ENCODE peak calls at places on chromosomes 13 and 19, in nine cellular contexts. C is GM13977; R is fibroblast of the aortic adventitia; Q is chondrocyte; P is astrocyte of the spinal cord; H is CD8-positive, alpha-beta T cell; T is cardiac muscle cell; W is GM23338; E is IMR-90. X is an unnamed sample.

GRCh38 chr19:15935167-15935702 is 906 bp upstream of the CYP4F11 start:
- DNase-seq in T (no peak), E (no peak), R (no peak), Q (no peak), C (no peak), P (no peak), W (no peak), H (no peak), X (no peak)

GRCh38 chr13:93430346-93430745 is 203.7 kb downstream of the GPC6 start:
- DNase-seq in T (no peak), H (no peak), P (no peak), Q (no peak), E (no peak), W (no peak), C (no peak), R (no peak), X (no peak)

GRCh38 chr19:44753932-44754742 is 5.6 kb downstream of the BCL3 start:
- DNase-seq in C (peak), R (peak), H (peak), Q (no peak), W (peak), E (peak), T (peak), P (peak), X (peak)

GRCh38 chr13:93922063-93922462 is 557.4 kb downstream of the DCT start:
- DNase-seq in Q (no peak), H (no peak), R (no peak), T (no peak), P (no peak), E (no peak), W (peak), C (no peak), X (no peak)

GRCh38 chr13:79593121-79593520 is 112.2 kb downstream of the NDFIP2 start:
- DNase-seq in W (no peak), R (no peak), C (no peak), P (no peak), E (no peak), H (no peak), Q (no peak), T (no peak), X (no peak)

GRCh38 chr19:54369082-54369691 is 4.5 kb upstream of the LAIR1 start:
- DNase-seq in E (no peak), C (no peak), T (no peak), W (no peak), Q (no peak), P (no peak), R (no peak), H (no peak), X (no peak)

GRCh38 chr19:55939206-55939605 is 7.1 kb upstream of the NLRP13 start:
- DNase-seq in C (no peak), R (no peak), W (no peak), P (no peak), T (no peak), E (no peak), Q (no peak), H (no peak), X (no peak)

GRCh38 chr13:32629313-32629712 is 43.1 kb downstream of the PDS5B start:
- DNase-seq in H (no peak), E (peak), P (no peak), R (no peak), Q (no peak), T (no peak), C (no peak), W (no peak), X (no peak)

GRCh38 chr13:42211704-42212103 is 60.2 kb upstream of the AKAP11 start:
- DNase-seq in T (no peak), E (peak), W (no peak), C (no peak), R (peak), H (no peak), P (peak), Q (no peak), X (no peak)

GRCh38 chr19:47124937-47125668 is 5.5 kb upstream of the SAE1 start:
- DNase-seq in R (peak), H (no peak), T (peak), C (peak), Q (no peak), E (peak), P (peak), W (peak), X (peak)

GRCh38 chr13:29454931-29455481 is 140.5 kb downstream of the SLC7A1 start:
- DNase-seq in E (peak), R (no peak), H (no peak), C (peak), Q (no peak), T (peak), W (peak), P (no peak), X (peak)

GRCh38 chr19:310141-310651 is 19.0 kb upstream of the PLPP2 start:
- DNase-seq in W (peak), R (peak), T (no peak), Q (peak), C (no peak), E (no peak), P (peak), H (no peak), X (no peak)

GRCh38 chr19:5975388-5975728 is 2.6 kb downstream of the RANBP3 start:
- DNase-seq in Q (no peak), T (no peak), R (no peak), C (no peak), W (no peak), E (no peak), P (no peak), H (no peak), X (no peak)

GRCh38 chr19:53868091-53868891 is 608 bp downstream of the MYADM start:
- DNase-seq in P (peak), Q (peak), R (peak), E (peak), H (no peak), W (peak), T (peak), C (peak), X (peak)

GRCh38 chr19:17915940-17916593 is 16.7 kb upstream of the CCDC124 start:
- DNase-seq in E (no peak), W (no peak), R (no peak), H (no peak), C (no peak), T (no peak), Q (no peak), P (no peak), X (no peak)

GRCh38 chr13:93244141-93244917 is 17.7 kb downstream of the GPC6 start:
- DNase-seq in H (no peak), P (peak), C (no peak), R (peak), W (no peak), E (peak), Q (peak), T (peak), X (no peak)

GRCh38 chr13:20460744-20461143 is 64.9 kb downstream of the CRYL1 start:
- DNase-seq in C (no peak), H (no peak), T (no peak), E (no peak), Q (no peak), W (peak), P (peak), R (no peak), X (no peak)

GRCh38 chr19:2032296-2032941 is 16.9 kb upstream of the BTBD2 start:
- DNase-seq in Q (peak), W (no peak), E (peak), P (peak), T (peak), H (no peak), R (peak), C (no peak), X (no peak)

GRCh38 chr19:11256189-11256588 is 6.1 kb downstream of the DOCK6 start:
- DNase-seq in W (no peak), R (no peak), T (peak), E (peak), Q (no peak), C (no peak), P (no peak), H (no peak), X (no peak)

GRCh38 chr13:114082849-114083645 is 49.4 kb downstream of the RASA3 start:
- DNase-seq in R (no peak), H (no peak), E (no peak), W (no peak), T (no peak), Q (peak), P (no peak), C (no peak), X (no peak)

GRCh38 chr19:1064661-1065605 is 2.0 kb upstream of the ARHGAP45 start:
- DNase-seq in C (peak), E (peak), T (peak), H (peak), W (peak), Q (no peak), P (peak), R (peak), X (peak)

GRCh38 chr13:100128373-100128772 is 39.5 kb downstream of the PCCA start:
- DNase-seq in E (peak), W (no peak), Q (no peak), P (peak), C (no peak), R (peak), H (no peak), T (no peak), X (no peak)

GRCh38 chr13:48496271-48496670 is 36.6 kb downstream of the RCBTB2 start:
- DNase-seq in P (no peak), W (no peak), H (no peak), R (no peak), C (no peak), Q (no peak), T (no peak), E (no peak), X (no peak)

GRCh38 chr19:17244618-17245534 is 843 bp downstream of the NR2F6 start:
- DNase-seq in T (no peak), C (peak), Q (no peak), R (no peak), P (no peak), E (no peak), H (no peak), W (peak), X (no peak)

GRCh38 chr19:36046443-36047050 is 7.5 kb downstream of the THAP8 start:
- DNase-seq in Q (no peak), E (no peak), T (peak), W (peak), H (no peak), P (no peak), C (no peak), R (peak), X (no peak)

GRCh38 chr13:57624565-57625435 is 6.7 kb upstream of the PCDH17 start:
- DNase-seq in Q (no peak), P (peak), E (peak), H (no peak), W (peak), R (peak), C (peak), T (peak), X (peak)

GRCh38 chr19:30781047-30781446 is 408.9 kb downstream of the ZNF536 start:
- DNase-seq in P (no peak), E (no peak), H (no peak), T (no peak), C (no peak), Q (no peak), R (no peak), W (no peak), X (no peak)

GRCh38 chr13:44591316-44591715 is 15.2 kb upstream of the TSC22D1 start:
- DNase-seq in H (no peak), T (no peak), E (no peak), R (no peak), C (no peak), Q (no peak), P (no peak), W (peak), X (no peak)

GRCh38 chr13:19153782-19154450 is 27.7 kb downstream of the TUBA3C start:
- DNase-seq in Q (no peak), R (no peak), T (no peak), P (no peak), E (no peak), H (no peak), W (no peak), C (no peak), X (peak)

GRCh38 chr13:37127706-37128241 is 22.3 kb upstream of the CSNK1A1L start:
- DNase-seq in H (no peak), W (no peak), R (peak), Q (no peak), P (peak), C (no peak), E (peak), T (peak), X (no peak)

GRCh38 chr13:113631341-113632095 is 26.5 kb downstream of the ATP4B start:
- DNase-seq in W (no peak), R (no peak), P (no peak), T (no peak), Q (peak), H (no peak), E (no peak), C (no peak), X (no peak)

GRCh38 chr13:29865934-29866333 is 15.5 kb upstream of the UBL3 start:
- DNase-seq in Q (no peak), H (no peak), E (no peak), T (no peak), P (no peak), C (no peak), W (no peak), R (no peak), X (no peak)

GRCh38 chr19:58317481-58318072 is 9.2 kb upstream of the ZSCAN22 start:
- DNase-seq in Q (no peak), H (no peak), P (peak), C (no peak), E (peak), T (peak), W (peak), R (peak), X (no peak)

GRCh38 chr19:57615346-57615745 is 1.3 kb downstream of the ZNF134 start:
- DNase-seq in W (no peak), H (no peak), P (no peak), R (no peak), Q (no peak), T (no peak), E (no peak), C (no peak), X (no peak)

GRCh38 chr19:50759886-50760285 is 10.4 kb upstream of the GPR32 start:
- DNase-seq in P (no peak), H (no peak), W (peak), R (peak), Q (no peak), E (peak), T (peak), C (peak), X (peak)

GRCh38 chr19:37655689-37656491 is 625 bp upstream of the ZFP30 start:
- DNase-seq in T (peak), R (peak), Q (no peak), E (peak), H (peak), W (peak), P (peak), C (peak), X (peak)

DNA sequence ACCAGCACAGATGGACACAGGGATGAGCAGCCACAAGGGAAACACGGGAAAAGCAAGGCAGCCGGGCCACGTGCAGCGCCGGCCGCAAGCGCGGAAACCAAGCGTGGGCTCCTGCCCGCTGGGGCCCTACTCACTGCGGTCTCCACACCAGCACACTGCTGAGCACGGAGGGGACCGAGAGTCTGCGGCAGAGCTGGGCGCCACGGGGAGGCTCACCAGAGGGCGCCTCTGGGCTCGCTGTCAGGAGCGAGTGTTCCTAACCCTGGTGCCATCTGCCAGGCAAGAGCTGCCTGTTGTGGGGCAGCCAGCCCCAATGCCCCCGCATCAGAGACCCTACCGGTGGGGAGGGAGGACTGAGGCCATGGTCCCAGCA is 26.5 kb downstream of the MPND start:
- DNase-seq in T (no peak), P (peak), H (peak), R (no peak), E (peak), C (peak), Q (no peak), W (peak), X (peak)
- TF ChIP-seq CTCF in T (peak), P (peak), H (peak), R (peak), E (peak), C (peak), Q (peak), W (no peak), X (peak)

GRCh38 chr19:48844472-48844871 is 8.2 kb upstream of the HSD17B14 start:
- DNase-seq in H (no peak), C (no peak), T (peak), W (peak), E (peak), P (peak), R (peak), Q (no peak), X (no peak)
- TF ChIP-seq CTCF in H (no peak), C (no peak), T (no peak), W (no peak), E (peak), P (no peak), R (peak), Q (peak), X (no peak)

DNA sequence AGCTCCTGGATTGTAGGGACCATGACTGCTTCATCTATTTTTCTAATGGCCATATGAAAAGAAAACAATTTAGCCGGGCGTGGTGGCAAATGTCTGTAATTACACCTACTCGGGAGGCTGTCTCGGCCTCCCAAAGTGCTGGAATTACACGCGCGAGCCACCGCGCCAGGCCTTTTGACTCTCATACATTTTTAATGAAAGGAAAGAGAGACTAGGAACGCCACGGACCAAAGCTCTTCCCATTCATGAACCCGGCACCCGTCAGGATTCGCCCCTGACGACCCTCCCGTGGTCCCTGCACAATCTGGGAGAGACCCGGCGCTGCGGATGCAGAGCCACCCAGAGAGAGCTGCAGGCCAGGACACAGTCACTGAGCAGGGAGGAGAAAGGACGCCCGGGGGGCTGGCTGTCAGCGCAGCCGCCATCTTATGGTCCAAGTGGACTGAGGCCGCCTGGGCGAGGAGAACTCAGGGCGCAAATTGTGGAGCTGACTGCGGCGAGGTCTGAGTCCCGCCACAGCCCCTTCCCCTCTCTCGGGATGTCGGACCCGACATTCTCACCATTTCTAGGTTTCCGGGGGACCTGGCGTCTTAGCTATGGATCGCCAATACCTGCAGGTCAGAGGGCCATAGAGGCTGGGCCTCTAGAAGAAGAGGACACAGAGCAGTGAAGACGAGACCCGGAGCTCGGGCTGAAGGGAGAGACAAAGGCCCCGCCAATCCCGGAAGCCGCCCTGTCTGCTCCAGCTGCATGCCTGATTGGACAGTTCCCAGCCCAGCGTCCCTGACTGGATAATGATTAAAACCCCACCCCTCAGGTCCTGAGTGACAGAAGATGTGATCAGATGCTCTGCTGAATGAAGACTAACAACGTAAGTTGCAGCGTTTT is at the start of gene ZNF681:
- DNase-seq in W (peak), P (peak), T (peak), C (peak), Q (peak), R (peak), H (peak), E (peak), X (peak)
- TF ChIP-seq CTCF in W (no peak), P (no peak), T (peak), C (no peak), Q (peak), R (peak), H (no peak), E (no peak), X (no peak)

DNA sequence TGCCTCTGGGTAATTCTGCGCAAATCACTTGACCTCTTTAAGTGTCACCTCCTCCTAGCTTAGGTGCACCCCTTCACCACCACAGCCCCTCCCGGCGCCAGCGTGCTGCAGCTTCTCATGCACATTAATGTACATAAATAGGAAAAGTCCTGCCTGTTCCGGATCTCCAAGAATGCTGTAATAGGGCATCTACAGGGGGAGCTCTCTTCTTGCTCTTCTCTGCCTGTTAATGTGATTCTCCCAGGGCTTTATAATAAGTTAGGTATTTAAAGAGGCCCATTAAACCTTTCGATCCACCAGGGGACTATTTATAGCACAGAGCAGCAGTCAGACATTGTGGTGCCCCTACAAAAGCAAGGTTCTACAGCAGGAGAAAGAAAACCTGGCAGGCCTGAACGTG is 35.3 kb downstream of the SOX1 start:
- DNase-seq in Q (no peak), T (no peak), C (no peak), W (peak), R (no peak), E (no peak), P (no peak), H (no peak), X (no peak)
- TF ChIP-seq CTCF in Q (peak), T (no peak), C (no peak), W (peak), R (no peak), E (no peak), P (no peak), H (no peak), X (no peak)

GRCh38 chr13:71979616-71980015 is 112.6 kb upstream of the DACH1 start:
- DNase-seq in Q (no peak), H (no peak), R (no peak), W (peak), T (no peak), C (no peak), P (peak), E (no peak), X (no peak)
- TF ChIP-seq CTCF in Q (peak), H (no peak), R (no peak), W (peak), T (no peak), C (peak), P (peak), E (no peak), X (peak)

DNA sequence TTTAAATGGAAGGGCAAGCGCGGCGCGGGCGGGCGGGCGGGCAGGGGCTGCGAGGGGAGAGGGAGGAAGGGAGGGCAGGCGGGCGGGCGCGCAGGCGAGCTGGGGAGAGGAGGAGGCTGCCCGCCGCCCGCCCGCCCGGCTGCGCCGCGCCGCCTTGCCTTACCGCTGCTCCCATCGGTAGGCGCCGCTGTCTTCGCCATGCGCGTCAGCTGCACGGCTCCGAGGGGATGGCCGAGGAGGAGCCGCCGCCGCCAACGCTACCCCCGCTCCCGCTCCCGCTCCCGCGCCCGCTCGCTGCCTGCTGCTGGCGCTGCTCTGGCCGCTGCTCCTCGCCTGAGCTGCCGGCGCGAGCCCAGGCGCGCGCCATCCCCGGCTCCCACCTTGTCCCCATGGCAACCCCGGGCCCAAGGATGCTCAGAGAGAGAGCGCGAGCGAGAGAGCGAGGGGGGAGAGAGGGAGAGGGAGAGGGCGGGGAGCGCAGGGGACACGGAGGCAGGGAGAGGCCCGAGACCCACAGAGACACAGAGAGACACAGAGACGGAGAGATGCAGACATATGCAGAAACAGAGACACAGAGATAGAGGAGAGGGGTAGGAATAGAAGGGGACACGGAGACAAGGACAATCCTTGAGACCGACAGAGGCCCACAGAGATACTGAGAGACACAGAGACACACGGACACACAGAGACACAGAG is 40.3 kb downstream of the DEDD2 start:
- DNase-seq in Q (no peak), T (peak), R (peak), E (peak), H (peak), P (peak), W (peak), C (peak), X (peak)
- TF ChIP-seq CTCF in Q (peak), T (peak), R (peak), E (peak), H (peak), P (peak), W (no peak), C (peak), X (peak)

GRCh38 chr19:12676384-12676792 is 5.3 kb downstream of the DHPS start:
- DNase-seq in E (peak), H (peak), R (peak), C (peak), P (peak), Q (no peak), T (peak), W (peak), X (peak)
- TF ChIP-seq CTCF in E (peak), H (peak), R (peak), C (peak), P (peak), Q (peak), T (peak), W (peak), X (peak)